ENCODE peak calls at places on chromosomes 2 and 18, in four cellular contexts. V, N, X and J are unnamed samples.

GRCh38 chr2:31137211-31138036 is 816 bp downstream of the GALNT14 start:
- DNase-seq in V (peak), N (peak), X (no peak), J (no peak)

GRCh38 chr2:232898592-232899541 is 28.8 kb downstream of the SNORC start:
- DNase-seq in V (peak), N (no peak), X (no peak), J (no peak)

GRCh38 chr18:79942211-79942610 is 9.2 kb downstream of the SLC66A2 start:
- DNase-seq in V (no peak), N (no peak), X (no peak), J (no peak)

GRCh38 chr2:29420484-29420883 is 305.3 kb downstream of the CLIP4 start:
- DNase-seq in V (no peak), N (no peak), X (no peak), J (no peak)

GRCh38 chr18:13254971-13255927 is 36.7 kb downstream of the LDLRAD4 start:
- DNase-seq in V (no peak), N (no peak), X (no peak), J (no peak)

GRCh38 chr2:33212151-33212550 is 264.3 kb upstream of the RASGRP3 start:
- DNase-seq in V (peak), N (no peak), X (no peak), J (no peak)

GRCh38 chr2:6139916-6140315 is 447.7 kb downstream of the SOX11 start:
- DNase-seq in V (no peak), N (no peak), X (no peak), J (no peak)

GRCh38 chr18:65498605-65499004 is 252.2 kb upstream of the CDH7 start:
- DNase-seq in V (no peak), N (peak), X (no peak), J (no peak)

GRCh38 chr2:234422895-234423505 is 73.9 kb downstream of the ARL4C start:
- DNase-seq in V (no peak), N (no peak), X (peak), J (no peak)

GRCh38 chr2:85988210-85988913 is 99.6 kb upstream of the ST3GAL5 start:
- DNase-seq in V (peak), N (no peak), X (no peak), J (no peak)

GRCh38 chr2:223075301-223076270 is 23.6 kb downstream of the KCNE4 start:
- DNase-seq in V (peak), N (no peak), X (no peak), J (no peak)

GRCh38 chr2:85549095-85549494 is 10.1 kb downstream of the MAT2A start:
- DNase-seq in V (no peak), N (no peak), X (no peak), J (no peak)

GRCh38 chr2:237072067-237072931 is 13.4 kb upstream of the COPS8 start:
- DNase-seq in V (peak), N (peak), X (peak), J (no peak)

GRCh38 chr2:98761267-98761781 is 30.4 kb upstream of the MGAT4A start:
- DNase-seq in V (no peak), N (no peak), X (no peak), J (no peak)

GRCh38 chr18:60070631-60071030 is 170.8 kb downstream of the PMAIP1 start:
- DNase-seq in V (peak), N (no peak), X (no peak), J (no peak)

GRCh38 chr2:215619022-215619958 is 183.4 kb upstream of the FN1 start:
- DNase-seq in V (peak), N (peak), X (peak), J (peak)

GRCh38 chr2:32064021-32064678 is 794 bp downstream of the SPAST start:
- DNase-seq in V (no peak), N (no peak), X (peak), J (no peak)

GRCh38 chr2:233448565-233448964 is 94.3 kb downstream of the DGKD start:
- DNase-seq in V (peak), N (no peak), X (no peak), J (no peak)

GRCh38 chr2:197158138-197158537 is 152.4 kb downstream of the ANKRD44 start:
- DNase-seq in V (no peak), N (no peak), X (no peak), J (no peak)

GRCh38 chr2:104867351-104868080 is 13.6 kb downstream of the POU3F3 start:
- DNase-seq in V (no peak), N (peak), X (no peak), J (no peak)

GRCh38 chr2:199119796-199120195 is 337.9 kb downstream of the SATB2 start:
- DNase-seq in V (no peak), N (no peak), X (no peak), J (no peak)

GRCh38 chr2:46985512-46985911 is 69.9 kb upstream of the MCFD2 start:
- DNase-seq in V (peak), N (no peak), X (no peak), J (no peak)

GRCh38 chr2:24830351-24830750 is 37.1 kb downstream of the CENPO start:
- DNase-seq in V (peak), N (peak), X (no peak), J (peak)